ENCODE peak calls at places on chromosomes 5 and 9, in five cellular contexts. Z is psoas muscle, K is mammary epithelial cell, J is IMR-90, C is AG04450. X is an unnamed sample. For H3K9me3, the result is how much of the 10 kb centered on the place peaks cover.

GRCh38 chr5:147479431-147479830 is 30.4 kb downstream of the DPYSL3 start:
- DNase-seq in K (no peak), Z (no peak), J (no peak), C (no peak), X (no peak)

GRCh38 chr5:150318613-150319483 is 16.1 kb upstream of the ARSI start:
- DNase-seq in K (peak), Z (no peak), C (no peak), J (no peak), X (no peak)

GRCh38 chr9:34999576-34999975 is 10.0 kb downstream of the DNAJB5 start:
- DNase-seq in K (no peak), J (no peak), Z (no peak), C (no peak), X (no peak)

GRCh38 chr5:111070272-111071134 is 1.0 kb upstream of the TSLP start:
- DNase-seq in Z (no peak), K (no peak), C (no peak), J (no peak), X (peak)

GRCh38 chr5:98513378-98513777 is 260.1 kb upstream of the RGMB start:
- DNase-seq in C (no peak), J (no peak), Z (no peak), K (no peak), X (no peak)

GRCh38 chr5:34484190-34484589 is 171.9 kb upstream of the RAI14 start:
- DNase-seq in C (no peak), Z (no peak), J (no peak), K (no peak), X (no peak)

GRCh38 chr5:16152601-16153568 is 26.7 kb downstream of the MARCHF11 start:
- DNase-seq in J (no peak), K (peak), C (no peak), Z (no peak), X (no peak)

GRCh38 chr5:146238973-146239372 is 35.6 kb downstream of the RBM27 start:
- DNase-seq in K (no peak), C (no peak), Z (no peak), J (no peak), X (no peak)

GRCh38 chr9:106921341-106921899 is 58.5 kb downstream of the ZNF462 start:
- DNase-seq in C (peak), Z (no peak), J (peak), K (no peak), X (peak)

DNA sequence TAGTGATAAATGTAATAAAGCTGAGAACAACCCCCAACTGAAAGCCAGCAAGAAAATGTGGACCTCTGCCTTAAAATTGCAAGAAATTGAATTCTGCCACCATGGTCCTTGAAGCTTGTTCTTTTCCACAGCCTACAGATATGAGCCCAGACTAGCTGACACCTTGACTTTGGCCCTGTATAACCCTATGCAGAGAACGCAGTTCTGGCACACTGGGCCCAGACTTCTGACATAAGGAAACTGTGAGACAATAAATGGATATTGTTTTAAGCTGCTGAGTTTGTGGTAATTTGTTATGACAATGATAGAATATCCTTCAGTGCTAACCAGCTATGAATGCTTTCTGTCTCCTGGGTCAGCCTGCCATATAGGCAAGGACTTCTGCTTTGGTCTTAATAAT is 315.6 kb upstream of the RIOK2 start:
- DNase-seq in K (no peak), C (no peak), J (no peak), Z (no peak), X (peak)
- H3K4me3 ChIP-seq in K (no peak), C (no peak), J (no peak), Z (no peak), X (no peak)

GRCh38 chr5:81136557-81136956 is 96.6 kb upstream of the CKMT2 start:
- DNase-seq in Z (no peak), C (no peak), K (no peak), J (no peak), X (no peak)
- H3K9me3 ChIP-seq in Z (under half), C (under half), K (under half), J (under half), X (under half)

GRCh38 chr9:17906841-17907779 is 328.2 kb downstream of the SH3GL2 start:
- DNase-seq in K (no peak), Z (peak), J (no peak), C (no peak), X (peak)
- H3K4me3 ChIP-seq in K (no peak), Z (peak), J (no peak), C (no peak), X (peak)

DNA sequence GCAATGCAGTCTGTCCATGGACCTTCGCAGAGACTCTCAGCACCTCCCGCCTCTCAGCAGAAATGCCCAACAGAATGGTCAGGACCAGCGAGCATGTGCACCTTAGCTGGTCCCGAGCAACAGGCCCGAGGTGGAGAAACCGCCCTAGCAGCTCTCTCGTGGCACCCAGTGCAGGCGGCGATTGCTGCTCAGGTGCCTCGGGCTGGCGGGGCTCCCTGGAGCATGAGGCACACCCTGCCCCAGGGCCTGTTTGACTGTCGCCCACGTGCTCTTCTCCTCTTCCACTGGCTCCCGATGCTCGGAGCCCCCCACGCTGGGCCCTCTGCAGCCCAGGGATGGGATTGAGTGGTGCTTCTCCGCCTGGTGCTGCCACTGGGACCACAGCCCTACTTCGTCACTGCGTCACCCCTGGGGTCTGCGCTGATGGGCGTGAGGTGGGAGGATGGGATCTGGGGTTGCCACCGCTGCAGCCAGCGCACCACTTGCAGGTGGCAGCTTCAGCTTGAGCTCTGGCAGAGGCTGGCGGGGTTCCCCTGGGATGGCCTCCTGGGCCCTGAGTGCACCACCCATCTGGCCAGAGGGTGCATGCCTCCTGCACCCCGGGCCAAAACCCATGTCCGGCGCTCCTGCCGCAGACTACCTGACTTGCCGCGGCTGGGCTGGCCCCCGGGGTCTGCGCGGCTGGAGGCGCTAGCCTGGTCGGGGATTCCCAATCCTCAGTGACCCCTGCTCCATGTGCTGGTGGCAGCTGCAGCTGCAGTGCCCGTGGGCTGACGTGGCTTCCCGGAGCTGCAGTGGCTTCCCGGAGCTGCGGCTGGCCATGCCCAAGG is 244.2 kb downstream of the FOXD4L6 start:
- DNase-seq in J (no peak), C (no peak), Z (peak), K (no peak), X (peak)
- H3K9me3 ChIP-seq in J (under half), C (under half), Z (half or more), K (under half), X (under half)

DNA sequence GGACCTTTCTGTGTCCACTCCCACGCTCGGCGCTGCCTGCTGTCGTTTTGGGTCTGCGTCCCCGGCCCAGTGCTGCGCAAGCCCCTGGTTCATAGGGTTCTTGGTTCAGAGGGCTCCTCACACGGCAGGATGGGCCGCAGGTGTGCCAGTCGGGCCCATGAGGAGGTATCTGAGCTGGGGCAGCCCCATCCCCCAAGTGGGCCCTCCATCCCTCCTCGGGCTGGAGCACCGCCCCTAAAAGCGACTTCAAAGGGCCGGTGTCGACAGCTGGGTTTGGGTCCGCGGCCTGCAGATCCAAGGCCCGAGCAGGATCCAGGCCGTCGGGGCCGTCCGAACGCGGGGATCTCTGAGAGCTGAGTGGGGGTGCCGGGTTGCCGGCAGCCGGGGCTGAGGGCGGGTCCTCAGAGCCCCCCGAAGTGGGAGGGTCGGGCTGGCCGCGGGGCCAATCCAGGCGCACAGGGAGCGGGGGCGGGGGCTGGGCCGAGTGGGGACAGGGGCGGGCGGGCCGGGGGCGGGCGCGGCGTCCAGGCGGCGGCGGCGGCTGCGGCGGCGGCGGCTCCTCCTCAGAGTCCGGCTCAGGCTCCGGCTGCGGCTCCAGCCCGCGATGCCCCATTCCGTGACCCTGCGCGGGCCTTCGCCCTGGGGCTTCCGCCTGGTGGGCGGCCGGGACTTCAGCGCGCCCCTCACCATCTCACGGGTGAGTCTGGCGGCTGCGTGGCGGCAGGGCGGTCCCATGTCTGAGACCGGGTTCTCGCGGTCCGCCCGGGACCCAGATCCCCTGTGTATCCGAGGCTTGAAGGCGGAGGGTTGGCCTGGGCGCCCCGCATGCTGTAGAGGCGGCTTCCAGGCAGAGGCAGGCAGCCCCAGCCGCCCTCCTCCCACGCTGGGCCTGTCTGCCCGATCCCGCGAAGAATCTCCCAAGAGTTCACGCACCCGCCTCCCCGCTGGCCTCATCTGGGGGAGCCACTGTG is at the start of gene PDLIM4:
- DNase-seq in C (no peak), J (no peak), K (peak), Z (peak), X (peak)
- H3K4me3 ChIP-seq in C (peak), J (peak), K (peak), Z (peak), X (peak)

GRCh38 chr5:50320131-50320749 is 120.8 kb downstream of the EMB start:
- DNase-seq in K (no peak), J (no peak), Z (no peak), C (no peak), X (no peak)
- H3K9me3 ChIP-seq in K (under half), J (under half), Z (under half), C (under half), X (under half)

DNA sequence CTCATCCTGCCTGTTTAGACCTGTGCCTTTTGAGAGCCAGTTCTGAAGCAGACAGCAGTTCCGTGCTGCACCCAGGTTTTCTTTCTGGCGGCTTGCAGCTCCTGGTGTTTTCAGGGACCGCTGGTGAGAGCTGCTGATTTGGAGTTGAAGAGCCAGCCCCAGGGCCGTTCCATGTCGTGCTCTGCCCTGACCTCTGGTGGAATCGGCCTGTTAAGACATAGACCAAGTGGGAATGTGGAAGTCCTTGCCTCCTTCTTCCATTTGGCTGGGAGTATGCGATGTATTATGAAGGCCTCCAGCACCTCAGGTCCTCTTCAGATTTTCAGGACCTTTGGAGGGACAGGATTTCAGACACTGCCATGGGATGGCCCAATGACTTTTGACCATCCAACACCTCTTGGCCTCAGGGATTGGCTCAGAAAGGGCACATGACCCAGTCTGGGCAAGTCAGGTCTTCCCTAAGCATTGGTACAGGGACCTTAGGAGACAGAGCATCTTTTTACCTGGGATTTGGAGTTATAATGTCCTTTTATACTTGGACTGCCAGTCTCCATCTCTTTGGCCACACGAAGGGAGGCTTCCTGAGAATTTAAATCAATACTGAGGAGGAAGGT is 136.1 kb upstream of the CLINT1 start:
- DNase-seq in C (peak), Z (peak), J (peak), K (peak), X (peak)
- H3K4me3 ChIP-seq in C (no peak), Z (no peak), J (no peak), K (no peak), X (no peak)

GRCh38 chr5:58357121-58357520 is 102.8 kb downstream of the PLK2 start:
- DNase-seq in C (peak), K (no peak), J (peak), Z (no peak), X (no peak)
- H3K9me3 ChIP-seq in C (under half), K (under half), J (under half), Z (under half), X (under half)

GRCh38 chr5:75167345-75167744 is 69.3 kb downstream of the ANKRD31 start:
- DNase-seq in K (peak), C (no peak), Z (no peak), J (no peak), X (no peak)
- H3K4me3 ChIP-seq in K (no peak), C (no peak), Z (no peak), J (no peak), X (no peak)

DNA sequence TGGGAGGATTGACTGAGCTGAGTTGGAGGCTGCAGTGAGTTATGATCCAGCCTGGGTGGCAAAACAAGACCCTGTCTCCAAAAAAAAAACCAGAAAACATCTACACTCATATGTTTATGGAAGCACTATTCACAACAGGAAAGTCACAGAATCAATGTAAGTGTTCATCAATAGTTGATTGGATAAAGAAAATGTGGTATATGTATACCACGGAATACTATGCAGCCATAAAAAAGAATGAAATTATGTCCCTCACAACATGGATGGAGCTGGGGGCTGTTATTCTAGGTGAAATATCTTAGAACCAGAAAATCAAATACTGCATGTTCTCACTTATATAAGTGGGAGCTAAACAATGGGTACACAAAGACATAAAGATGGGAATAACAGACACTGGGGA is 2.8 kb upstream of the SLC25A2 start:
- DNase-seq in Z (no peak), J (no peak), C (no peak), K (no peak), X (no peak)
- H3K9me3 ChIP-seq in Z (under half), J (under half), C (under half), K (under half), X (under half)

X was measured in right cardiac atrium.